ENCODE peak calls at places on chromosome 21, in eight cellular contexts. One of them, this sample, is unnamed. For H3K9me3, the result is how much of the 10 kb centered on the place peaks cover.

GRCh38 chr21:16280731-16281130 is 550.9 kb downstream of the USP25 start:
- DNase-seq in upper lobe of right lung: no peak
- DNase-seq in CD8-positive, alpha-beta T cell: no peak
- DNase-seq in hepatocyte: no peak
- DNase-seq in heart right ventricle: no peak
- DNase-seq in HAP-1: peak
- DNase-seq in MM.1S: no peak
- DNase-seq in breast epithelium: no peak
- DNase-seq in this sample: no peak

GRCh38 chr21:19198801-19199200 is 795.2 kb upstream of the TMPRSS15 start:
- DNase-seq in upper lobe of right lung: no peak
- DNase-seq in CD8-positive, alpha-beta T cell: no peak
- DNase-seq in hepatocyte: no peak
- DNase-seq in heart right ventricle: no peak
- DNase-seq in HAP-1: no peak
- DNase-seq in MM.1S: no peak
- DNase-seq in breast epithelium: no peak
- DNase-seq in this sample: no peak

GRCh38 chr21:34075760-34076159 is 2.4 kb downstream of the MRPS6 start:
- DNase-seq in upper lobe of right lung: no peak
- DNase-seq in CD8-positive, alpha-beta T cell: no peak
- DNase-seq in hepatocyte: no peak
- DNase-seq in heart right ventricle: no peak
- DNase-seq in HAP-1: no peak
- DNase-seq in MM.1S: no peak
- DNase-seq in breast epithelium: no peak
- DNase-seq in this sample: no peak

GRCh38 chr21:32383812-32384211 is 9.0 kb downstream of the URB1 start:
- DNase-seq in upper lobe of right lung: no peak
- DNase-seq in CD8-positive, alpha-beta T cell: no peak
- DNase-seq in hepatocyte: no peak
- DNase-seq in heart right ventricle: no peak
- DNase-seq in HAP-1: no peak
- DNase-seq in MM.1S: no peak
- DNase-seq in breast epithelium: no peak
- DNase-seq in this sample: no peak

GRCh38 chr21:15904389-15904788 is 174.6 kb downstream of the USP25 start:
- DNase-seq in upper lobe of right lung: no peak
- DNase-seq in CD8-positive, alpha-beta T cell: no peak
- DNase-seq in hepatocyte: no peak
- DNase-seq in heart right ventricle: no peak
- DNase-seq in HAP-1: no peak
- DNase-seq in MM.1S: no peak
- DNase-seq in breast epithelium: no peak
- DNase-seq in this sample: no peak

GRCh38 chr21:29558331-29558730 is 259.6 kb downstream of the BACH1 start:
- DNase-seq in upper lobe of right lung: no peak
- DNase-seq in CD8-positive, alpha-beta T cell: no peak
- DNase-seq in hepatocyte: no peak
- DNase-seq in heart right ventricle: no peak
- DNase-seq in HAP-1: no peak
- DNase-seq in MM.1S: no peak
- DNase-seq in breast epithelium: no peak
- DNase-seq in this sample: no peak

GRCh38 chr21:31161157-31161556 is 122.9 kb upstream of the KRTAP19-8 start:
- DNase-seq in upper lobe of right lung: no peak
- DNase-seq in CD8-positive, alpha-beta T cell: no peak
- DNase-seq in hepatocyte: no peak
- DNase-seq in heart right ventricle: no peak
- DNase-seq in HAP-1: peak
- DNase-seq in MM.1S: no peak
- DNase-seq in breast epithelium: no peak
- DNase-seq in this sample: no peak

GRCh38 chr21:37159053-37159776 is 86.2 kb downstream of the TTC3 start:
- DNase-seq in upper lobe of right lung: no peak
- DNase-seq in CD8-positive, alpha-beta T cell: no peak
- DNase-seq in hepatocyte: no peak
- DNase-seq in heart right ventricle: no peak
- DNase-seq in HAP-1: no peak
- DNase-seq in MM.1S: no peak
- DNase-seq in breast epithelium: no peak
- DNase-seq in this sample: no peak

GRCh38 chr21:17351766-17352165 is 161.1 kb upstream of the CXADR start:
- DNase-seq in upper lobe of right lung: no peak
- DNase-seq in CD8-positive, alpha-beta T cell: no peak
- DNase-seq in hepatocyte: no peak
- DNase-seq in heart right ventricle: no peak
- DNase-seq in HAP-1: no peak
- DNase-seq in MM.1S: no peak
- DNase-seq in breast epithelium: no peak
- DNase-seq in this sample: no peak

GRCh38 chr21:34546556-34546955 is 34.5 kb upstream of the KCNE1 start:
- DNase-seq in upper lobe of right lung: no peak
- DNase-seq in CD8-positive, alpha-beta T cell: no peak
- DNase-seq in hepatocyte: no peak
- DNase-seq in heart right ventricle: no peak
- DNase-seq in HAP-1: no peak
- DNase-seq in MM.1S: no peak
- DNase-seq in breast epithelium: no peak
- DNase-seq in this sample: no peak

GRCh38 chr21:42397291-42398129 is 1.7 kb upstream of the TMPRSS3 start:
- DNase-seq in upper lobe of right lung: peak
- DNase-seq in CD8-positive, alpha-beta T cell: no peak
- DNase-seq in hepatocyte: no peak
- DNase-seq in heart right ventricle: no peak
- DNase-seq in HAP-1: no peak
- DNase-seq in MM.1S: no peak
- DNase-seq in breast epithelium: peak
- DNase-seq in this sample: no peak

GRCh38 chr21:41374867-41375533 is 13.2 kb downstream of the MX2 start:
- DNase-seq in upper lobe of right lung: no peak
- DNase-seq in CD8-positive, alpha-beta T cell: no peak
- DNase-seq in hepatocyte: no peak
- DNase-seq in heart right ventricle: no peak
- DNase-seq in HAP-1: no peak
- DNase-seq in MM.1S: no peak
- DNase-seq in breast epithelium: peak
- DNase-seq in this sample: no peak

GRCh38 chr21:34365794-34366193 is 2.0 kb downstream of the KCNE2 start:
- DNase-seq in upper lobe of right lung: no peak
- DNase-seq in CD8-positive, alpha-beta T cell: no peak
- DNase-seq in hepatocyte: no peak
- DNase-seq in heart right ventricle: no peak
- DNase-seq in HAP-1: no peak
- DNase-seq in MM.1S: no peak
- DNase-seq in breast epithelium: no peak
- DNase-seq in this sample: no peak

GRCh38 chr21:41953831-41954653 is at the start of gene C2CD2:
- DNase-seq in upper lobe of right lung: peak
- DNase-seq in CD8-positive, alpha-beta T cell: no peak
- DNase-seq in hepatocyte: peak
- DNase-seq in heart right ventricle: peak
- DNase-seq in HAP-1: peak
- DNase-seq in MM.1S: peak
- DNase-seq in breast epithelium: no peak
- DNase-seq in this sample: no peak

GRCh38 chr21:14751602-14752001 is 205.5 kb upstream of the SAMSN1 start:
- DNase-seq in upper lobe of right lung: no peak
- DNase-seq in CD8-positive, alpha-beta T cell: no peak
- DNase-seq in hepatocyte: no peak
- DNase-seq in heart right ventricle: no peak
- DNase-seq in HAP-1: no peak
- DNase-seq in MM.1S: no peak
- DNase-seq in breast epithelium: no peak
- DNase-seq in this sample: no peak

GRCh38 chr21:31182231-31183129 is 144.2 kb upstream of the KRTAP19-8 start:
- DNase-seq in upper lobe of right lung: no peak
- DNase-seq in CD8-positive, alpha-beta T cell: peak
- DNase-seq in hepatocyte: no peak
- DNase-seq in heart right ventricle: no peak
- DNase-seq in HAP-1: no peak
- DNase-seq in MM.1S: no peak
- DNase-seq in breast epithelium: no peak
- DNase-seq in this sample: peak

GRCh38 chr21:40291560-40291959 is 424.3 kb downstream of the PCP4 start:
- DNase-seq in upper lobe of right lung: no peak
- DNase-seq in CD8-positive, alpha-beta T cell: no peak
- DNase-seq in hepatocyte: no peak
- DNase-seq in heart right ventricle: no peak
- DNase-seq in HAP-1: no peak
- DNase-seq in MM.1S: no peak
- DNase-seq in breast epithelium: no peak
- DNase-seq in this sample: no peak

GRCh38 chr21:33374080-33374873 is 28.9 kb upstream of the IFNGR2 start:
- DNase-seq in upper lobe of right lung: peak
- DNase-seq in CD8-positive, alpha-beta T cell: no peak
- DNase-seq in hepatocyte: peak
- DNase-seq in heart right ventricle: peak
- DNase-seq in HAP-1: peak
- DNase-seq in MM.1S: peak
- DNase-seq in breast epithelium: no peak
- DNase-seq in this sample: peak

GRCh38 chr21:46581780-46582307 is 23.0 kb downstream of the S100B start:
- DNase-seq in upper lobe of right lung: no peak
- DNase-seq in CD8-positive, alpha-beta T cell: no peak
- DNase-seq in hepatocyte: no peak
- DNase-seq in heart right ventricle: no peak
- DNase-seq in HAP-1: no peak
- DNase-seq in MM.1S: no peak
- DNase-seq in breast epithelium: no peak
- DNase-seq in this sample: no peak

GRCh38 chr21:46585191-46585953 is 19.5 kb downstream of the S100B start:
- DNase-seq in upper lobe of right lung: no peak
- DNase-seq in CD8-positive, alpha-beta T cell: no peak
- DNase-seq in hepatocyte: no peak
- DNase-seq in heart right ventricle: no peak
- DNase-seq in HAP-1: no peak
- DNase-seq in MM.1S: no peak
- DNase-seq in breast epithelium: no peak
- DNase-seq in this sample: no peak
- H3K9me3 ChIP-seq in upper lobe of right lung: under half
- H3K9me3 ChIP-seq in CD8-positive, alpha-beta T cell: under half
- H3K9me3 ChIP-seq in hepatocyte: under half
- H3K9me3 ChIP-seq in heart right ventricle: under half
- H3K9me3 ChIP-seq in HAP-1: under half
- H3K9me3 ChIP-seq in MM.1S: under half
- H3K9me3 ChIP-seq in breast epithelium: under half
- H3K9me3 ChIP-seq in this sample: under half

GRCh38 chr21:26966978-26967913 is at the start of gene ADAMTS5:
- DNase-seq in upper lobe of right lung: peak
- DNase-seq in CD8-positive, alpha-beta T cell: no peak
- DNase-seq in hepatocyte: peak
- DNase-seq in heart right ventricle: peak
- DNase-seq in HAP-1: no peak
- DNase-seq in MM.1S: no peak
- DNase-seq in breast epithelium: peak
- DNase-seq in this sample: no peak
- H3K9me3 ChIP-seq in upper lobe of right lung: under half
- H3K9me3 ChIP-seq in CD8-positive, alpha-beta T cell: under half
- H3K9me3 ChIP-seq in hepatocyte: under half
- H3K9me3 ChIP-seq in heart right ventricle: under half
- H3K9me3 ChIP-seq in HAP-1: under half
- H3K9me3 ChIP-seq in MM.1S: under half
- H3K9me3 ChIP-seq in breast epithelium: under half
- H3K9me3 ChIP-seq in this sample: under half

GRCh38 chr21:35737425-35737824 is 322.9 kb downstream of the SETD4 start:
- DNase-seq in upper lobe of right lung: no peak
- DNase-seq in CD8-positive, alpha-beta T cell: no peak
- DNase-seq in hepatocyte: no peak
- DNase-seq in heart right ventricle: no peak
- DNase-seq in HAP-1: no peak
- DNase-seq in MM.1S: no peak
- DNase-seq in breast epithelium: no peak
- DNase-seq in this sample: no peak

GRCh38 chr21:35738342-35738961 is 321.9 kb downstream of the SETD4 start:
- DNase-seq in upper lobe of right lung: no peak
- DNase-seq in CD8-positive, alpha-beta T cell: no peak
- DNase-seq in hepatocyte: peak
- DNase-seq in heart right ventricle: peak
- DNase-seq in HAP-1: no peak
- DNase-seq in MM.1S: no peak
- DNase-seq in breast epithelium: no peak
- DNase-seq in this sample: no peak

GRCh38 chr21:35732788-35733187 is 327.5 kb downstream of the SETD4 start:
- DNase-seq in upper lobe of right lung: no peak
- DNase-seq in CD8-positive, alpha-beta T cell: no peak
- DNase-seq in hepatocyte: no peak
- DNase-seq in heart right ventricle: no peak
- DNase-seq in HAP-1: no peak
- DNase-seq in MM.1S: no peak
- DNase-seq in breast epithelium: no peak
- DNase-seq in this sample: no peak

GRCh38 chr21:35743571-35743970 is 316.8 kb downstream of the SETD4 start:
- DNase-seq in upper lobe of right lung: no peak
- DNase-seq in CD8-positive, alpha-beta T cell: no peak
- DNase-seq in hepatocyte: no peak
- DNase-seq in heart right ventricle: no peak
- DNase-seq in HAP-1: no peak
- DNase-seq in MM.1S: no peak
- DNase-seq in breast epithelium: no peak
- DNase-seq in this sample: no peak

DNA sequence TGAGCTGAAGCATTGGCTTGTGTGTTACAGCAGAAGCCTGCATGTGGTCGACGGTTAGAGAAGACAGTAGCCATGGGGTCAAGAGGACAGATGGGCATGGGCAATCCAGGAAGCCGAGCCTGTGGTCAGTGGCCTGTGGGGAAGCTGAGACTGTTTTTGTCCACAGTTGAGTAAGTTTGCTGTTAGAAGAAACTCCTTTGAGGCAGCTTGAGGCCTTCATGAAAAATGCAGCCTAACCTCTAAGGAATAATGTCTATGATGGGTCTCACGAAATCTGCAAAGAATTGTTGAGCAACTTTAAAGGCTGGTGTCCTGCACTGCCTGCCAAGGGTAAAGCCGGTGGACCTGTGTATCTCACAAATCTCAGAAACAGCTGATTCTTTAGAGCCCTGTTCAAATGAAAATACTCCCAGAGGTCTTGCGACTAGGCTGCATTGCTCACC is 322.4 kb downstream of the SETD4 start:
- DNase-seq in upper lobe of right lung: no peak
- DNase-seq in CD8-positive, alpha-beta T cell: no peak
- DNase-seq in hepatocyte: no peak
- DNase-seq in heart right ventricle: peak
- DNase-seq in HAP-1: no peak
- DNase-seq in MM.1S: no peak
- DNase-seq in breast epithelium: no peak
- DNase-seq in this sample: no peak
- H3K9me3 ChIP-seq in upper lobe of right lung: under half
- H3K9me3 ChIP-seq in CD8-positive, alpha-beta T cell: under half
- H3K9me3 ChIP-seq in hepatocyte: under half
- H3K9me3 ChIP-seq in heart right ventricle: under half
- H3K9me3 ChIP-seq in HAP-1: under half
- H3K9me3 ChIP-seq in MM.1S: under half
- H3K9me3 ChIP-seq in breast epithelium: under half
- H3K9me3 ChIP-seq in this sample: under half

DNA sequence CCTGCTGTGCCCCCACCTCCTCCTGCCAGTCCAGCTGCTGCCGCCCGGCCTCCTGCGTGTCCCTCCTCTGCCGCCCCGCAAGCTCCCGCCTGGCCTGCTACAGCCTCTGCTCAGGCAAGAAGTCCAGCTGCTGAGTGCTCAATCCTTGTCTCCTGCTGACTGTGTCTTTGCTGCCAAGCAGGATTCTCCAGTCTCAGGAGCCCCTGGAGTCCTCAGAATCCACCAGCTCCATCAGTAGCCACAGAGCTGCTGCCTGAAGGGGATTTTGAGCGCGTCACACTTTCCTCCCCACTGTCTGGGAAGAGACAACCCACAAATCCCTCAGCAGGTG is 973 bp downstream of the KRTAP10-11 start:
- DNase-seq in upper lobe of right lung: no peak
- DNase-seq in CD8-positive, alpha-beta T cell: no peak
- DNase-seq in hepatocyte: no peak
- DNase-seq in heart right ventricle: no peak
- DNase-seq in HAP-1: no peak
- DNase-seq in MM.1S: no peak
- DNase-seq in breast epithelium: no peak
- DNase-seq in this sample: no peak
- H3K9me3 ChIP-seq in upper lobe of right lung: under half
- H3K9me3 ChIP-seq in CD8-positive, alpha-beta T cell: under half
- H3K9me3 ChIP-seq in hepatocyte: under half
- H3K9me3 ChIP-seq in heart right ventricle: under half
- H3K9me3 ChIP-seq in HAP-1: under half
- H3K9me3 ChIP-seq in MM.1S: under half
- H3K9me3 ChIP-seq in breast epithelium: under half
- H3K9me3 ChIP-seq in this sample: under half